ENCODE peak calls at places on chromosome 4, in nine cellular contexts. W is psoas muscle; N is ovary; X is neural progenitor cell; U is CD4-positive, alpha-beta memory T cell; O is GM23248; T is CD8-positive, alpha-beta memory T cell; Z is right cardiac atrium; V is IMR-90. Q is an unnamed sample. For H3K9me3, the result is how much of the 10 kb centered on the place peaks cover.

GRCh38 chr4:8762356-8762755 is 109.3 kb downstream of the HMX1 start:
- DNase-seq in W (peak), N (no peak), U (no peak), V (no peak), O (no peak), X (no peak), T (peak), Z (peak), Q (no peak)

GRCh38 chr4:140115140-140115539 is 38.8 kb downstream of the MAML3 start:
- DNase-seq in V (no peak), N (no peak), O (no peak), T (no peak), U (no peak), Z (no peak), W (no peak), X (no peak), Q (no peak)

GRCh38 chr4:81215219-81215892 is at the start of gene PRKG2:
- DNase-seq in T (no peak), X (peak), O (peak), V (no peak), Z (peak), U (no peak), W (no peak), N (no peak), Q (no peak)

GRCh38 chr4:20544645-20545044 is 155.6 kb upstream of the PACRGL start:
- DNase-seq in Z (no peak), V (peak), X (peak), U (no peak), W (no peak), T (no peak), N (no peak), O (peak), Q (no peak)

GRCh38 chr4:40536032-40536431 is 93.6 kb downstream of the RBM47 start:
- DNase-seq in W (no peak), N (no peak), V (no peak), U (no peak), T (no peak), O (no peak), X (no peak), Z (no peak), Q (no peak)

GRCh38 chr4:175469519-175469918 is 342.5 kb downstream of the GPM6A start:
- DNase-seq in N (no peak), W (no peak), V (peak), O (peak), U (no peak), Z (no peak), X (peak), T (no peak), Q (no peak)

GRCh38 chr4:6891436-6892170 is 18.0 kb upstream of the TBC1D14 start:
- DNase-seq in W (no peak), O (peak), Z (no peak), V (peak), X (no peak), N (no peak), T (no peak), U (no peak), Q (no peak)

GRCh38 chr4:26020083-26020668 is 106.2 kb downstream of the SMIM20 start:
- DNase-seq in N (no peak), T (no peak), V (peak), O (peak), Z (no peak), X (no peak), W (no peak), U (peak), Q (peak)

GRCh38 chr4:15234585-15235126 is 193.2 kb upstream of the C1QTNF7 start:
- DNase-seq in W (no peak), T (no peak), Z (no peak), V (peak), X (no peak), O (peak), N (no peak), U (no peak), Q (peak)

GRCh38 chr4:138668309-138668708 is 347.3 kb upstream of the NOCT start:
- DNase-seq in X (no peak), V (no peak), N (no peak), T (no peak), Z (no peak), O (no peak), U (no peak), W (no peak), Q (no peak)
- H3K9me3 ChIP-seq in X (under half), V (under half), N (under half), T (under half), Z (under half), O (under half), U (under half), W (under half), Q (under half)

GRCh38 chr4:183658362-183659028 is 490 bp downstream of the RWDD4 start:
- DNase-seq in X (peak), W (peak), Z (peak), N (peak), T (no peak), U (no peak), O (peak), V (peak), Q (no peak)
- H3K27ac ChIP-seq in X (no peak), W (peak), Z (peak), N (peak), T (peak), U (peak), O (peak), V (peak), Q (no peak)

DNA sequence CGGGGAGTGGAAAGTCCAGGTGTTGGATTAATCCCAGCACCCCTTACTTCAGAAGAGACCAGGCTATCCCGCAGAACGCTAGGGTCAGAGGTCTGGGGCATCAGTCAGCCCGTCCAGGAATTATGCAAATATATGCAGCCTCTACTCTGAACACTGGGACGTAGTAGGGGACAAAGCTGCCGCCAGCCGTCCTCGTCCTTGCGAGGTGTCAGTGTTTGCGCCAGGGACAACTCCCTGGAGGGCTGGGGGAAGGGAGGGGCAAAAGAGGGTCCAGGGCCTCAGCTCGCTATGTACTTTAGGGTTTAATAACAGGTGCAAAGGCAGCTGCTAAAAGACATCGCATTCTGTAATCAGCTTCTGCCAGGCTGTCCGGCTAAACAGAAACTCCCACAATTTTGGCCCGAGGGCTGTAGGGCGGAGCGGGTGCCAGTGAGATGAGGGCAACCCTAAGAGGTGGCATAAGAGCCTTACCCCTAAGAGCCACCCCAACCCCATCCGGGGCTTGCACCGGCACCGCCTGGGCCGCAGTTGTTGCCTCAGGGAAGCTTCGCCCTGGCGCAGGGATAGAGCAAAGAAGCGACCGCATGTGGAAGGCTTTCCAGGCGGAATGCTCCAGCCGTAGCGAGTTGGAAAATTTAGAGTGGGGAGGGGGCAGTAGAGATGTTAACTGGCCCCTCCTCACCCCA is 8.4 kb downstream of the HAND2 start:
- DNase-seq in V (no peak), Z (peak), W (no peak), X (peak), N (no peak), U (no peak), T (no peak), O (no peak), Q (no peak)
- H3K9me3 ChIP-seq in V (under half), Z (under half), W (under half), X (under half), N (under half), U (under half), T (under half), O (under half), Q (under half)

GRCh38 chr4:185809517-185810071 is 2.4 kb downstream of the SORBS2 start:
- DNase-seq in Z (no peak), N (no peak), U (no peak), X (no peak), O (no peak), V (no peak), W (no peak), T (no peak), Q (no peak)
- H3K27ac ChIP-seq in Z (peak), N (no peak), U (no peak), X (no peak), O (no peak), V (no peak), W (no peak), T (no peak), Q (no peak)

DNA sequence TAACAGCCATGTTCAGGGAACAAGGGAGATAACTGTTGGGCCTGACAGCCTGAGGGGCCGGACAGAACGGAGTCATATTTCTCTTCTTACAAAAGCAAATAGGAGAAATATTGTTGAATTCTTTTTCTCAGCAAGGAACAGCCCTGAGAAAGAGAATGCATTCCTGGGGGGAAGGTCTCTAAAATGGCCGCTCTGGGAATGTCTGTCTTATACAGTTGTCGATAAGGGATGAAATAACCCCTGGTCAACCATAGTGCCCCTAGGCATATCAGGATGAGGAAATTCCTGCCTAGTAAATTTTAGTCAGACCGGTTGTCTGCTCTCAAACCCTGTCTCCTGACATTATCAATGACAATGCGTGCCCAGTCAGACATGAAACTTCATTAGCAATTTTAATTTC is 1925.5 kb downstream of the PCDH7 start:
- DNase-seq in W (no peak), N (no peak), U (no peak), Z (no peak), T (no peak), X (no peak), O (no peak), V (no peak), Q (no peak)
- H3K9me3 ChIP-seq in W (under half), N (under half), U (under half), Z (under half), T (under half), X (under half), O (under half), V (under half), Q (under half)

GRCh38 chr4:128859887-128860774 is 50.6 kb downstream of the JADE1 start:
- DNase-seq in V (peak), U (no peak), X (peak), N (no peak), Z (no peak), O (peak), W (no peak), T (no peak), Q (peak)
- H3K27ac ChIP-seq in V (peak), U (no peak), X (peak), N (no peak), Z (no peak), O (peak), W (no peak), T (no peak), Q (peak)

GRCh38 chr4:38837334-38837733 is 19.3 kb downstream of the TLR6 start:
- DNase-seq in T (no peak), N (no peak), W (no peak), U (no peak), O (no peak), Z (no peak), V (no peak), X (no peak), Q (no peak)

GRCh38 chr4:38846015-38846414 is 10.6 kb downstream of the TLR6 start:
- DNase-seq in W (no peak), T (no peak), Z (no peak), U (no peak), O (no peak), V (no peak), X (no peak), N (no peak), Q (no peak)

GRCh38 chr4:38837849-38838248 is 18.8 kb downstream of the TLR6 start:
- DNase-seq in X (no peak), W (no peak), U (peak), T (no peak), O (peak), V (peak), N (no peak), Z (no peak), Q (no peak)

GRCh38 chr4:38842998-38843397 is 13.6 kb downstream of the TLR6 start:
- DNase-seq in Z (no peak), O (no peak), U (no peak), N (no peak), V (no peak), W (no peak), T (no peak), X (no peak), Q (no peak)
- H3K9me3 ChIP-seq in Z (under half), O (under half), U (under half), N (under half), V (under half), W (under half), T (under half), X (under half), Q (under half)

GRCh38 chr4:168831585-168831918 is 178.5 kb downstream of the CBR4 start:
- DNase-seq in U (no peak), V (no peak), O (peak), W (no peak), N (no peak), Z (no peak), T (no peak), X (no peak), Q (no peak)
- H3K27ac ChIP-seq in U (no peak), V (peak), O (no peak), W (peak), N (peak), Z (peak), T (no peak), X (peak), Q (peak)

GRCh38 chr4:166432842-166433241 is 559.8 kb downstream of the TLL1 start:
- DNase-seq in O (no peak), T (no peak), X (no peak), Z (no peak), W (no peak), V (no peak), U (no peak), N (no peak), Q (no peak)
- H3K9me3 ChIP-seq in O (under half), T (under half), X (under half), Z (under half), W (under half), V (under half), U (under half), N (under half), Q (under half)

DNA sequence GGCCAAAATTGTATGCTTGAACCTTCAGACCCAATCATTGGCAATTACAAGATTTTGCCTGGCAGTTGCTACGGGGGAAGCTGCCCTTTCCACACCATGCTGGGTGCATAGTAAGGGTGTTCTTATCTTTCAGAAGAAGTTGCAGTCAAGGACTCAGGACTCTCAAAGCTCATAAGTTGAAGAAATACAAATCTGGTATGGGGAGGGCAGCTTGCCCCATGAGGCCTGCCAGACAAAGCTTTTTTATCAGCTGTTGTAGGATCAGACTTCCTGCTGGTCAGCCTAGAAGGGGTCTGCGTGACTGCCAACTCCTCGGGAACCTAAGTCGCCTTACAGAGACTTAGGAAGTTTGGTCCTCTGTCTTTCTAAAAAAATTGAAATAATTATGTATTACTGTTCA is 174.9 kb upstream of the TECRL start:
- DNase-seq in U (no peak), V (no peak), N (no peak), W (no peak), O (no peak), T (no peak), Z (no peak), X (peak), Q (no peak)
- H3K27ac ChIP-seq in U (no peak), V (no peak), N (no peak), W (no peak), O (no peak), T (no peak), Z (no peak), X (no peak), Q (no peak)

Q was measured in AG04450.